ENCODE peak calls at places on chromosome 6, in ten cellular contexts. X is endothelial cell of umbilical vein, Y is heart right ventricle, I is left ventricle myocardium inferior, N is Peyer's patch, T is adrenal gland, A is endodermal cell, O is heart left ventricle, K is stomach, G is transverse colon. E is an unnamed sample. For H3K4me1, the result is how much of the 10 kb centered on the place peaks cover.

GRCh38 chr6:109008951-109009760 is 85.5 kb downstream of the SESN1 start:
- DNase-seq in X (peak), Y (peak), I (peak), N (peak), T (peak), A (peak), O (peak), K (peak), G (peak), E (peak)

GRCh38 chr6:11272491-11273192 is 40.2 kb upstream of the NEDD9 start:
- DNase-seq in X (no peak), Y (no peak), I (no peak), N (no peak), T (no peak), A (no peak), O (no peak), K (no peak), G (no peak), E (no peak)

GRCh38 chr6:170165085-170165484 is 125.8 kb downstream of the DLL1 start:
- DNase-seq in X (no peak), Y (peak), I (peak), N (no peak), T (peak), A (peak), O (peak), K (no peak), G (no peak), E (no peak)

GRCh38 chr6:26097268-26097875 is 10.1 kb downstream of the HFE start:
- DNase-seq in X (peak), Y (peak), I (no peak), N (peak), T (peak), A (peak), O (peak), K (peak), G (peak), E (peak)

GRCh38 chr6:154229796-154230195 is 126.8 kb downstream of the IPCEF1 start:
- DNase-seq in X (no peak), Y (no peak), I (no peak), N (no peak), T (no peak), A (no peak), O (no peak), K (no peak), G (no peak), E (no peak)

GRCh38 chr6:45163952-45164766 is 164.0 kb upstream of the RUNX2 start:
- DNase-seq in X (no peak), Y (no peak), I (no peak), N (no peak), T (no peak), A (no peak), O (no peak), K (no peak), G (no peak), E (no peak)

GRCh38 chr6:424741-425417 is 33.3 kb downstream of the IRF4 start:
- DNase-seq in X (no peak), Y (no peak), I (no peak), N (no peak), T (no peak), A (no peak), O (no peak), K (no peak), G (no peak), E (no peak)

GRCh38 chr6:124056884-124057283 is 253.2 kb downstream of the NKAIN2 start:
- DNase-seq in X (no peak), Y (no peak), I (no peak), N (no peak), T (no peak), A (no peak), O (no peak), K (no peak), G (no peak), E (no peak)

GRCh38 chr6:135280375-135281136 is 99.4 kb downstream of the MYB start:
- DNase-seq in X (peak), Y (no peak), I (no peak), N (no peak), T (no peak), A (no peak), O (no peak), K (no peak), G (no peak), E (no peak)

GRCh38 chr6:158686311-158686710 is 36.5 kb downstream of the SYTL3 start:
- DNase-seq in X (no peak), Y (no peak), I (no peak), N (no peak), T (no peak), A (no peak), O (no peak), K (no peak), G (no peak), E (no peak)

GRCh38 chr6:144104898-144105487 is 9.6 kb upstream of the SF3B5 start:
- DNase-seq in X (peak), Y (peak), I (no peak), N (no peak), T (no peak), A (no peak), O (peak), K (no peak), G (no peak), E (peak)

GRCh38 chr6:85685713-85686112 is 43.0 kb upstream of the SYNCRIP start:
- DNase-seq in X (no peak), Y (no peak), I (no peak), N (no peak), T (no peak), A (no peak), O (no peak), K (no peak), G (no peak), E (no peak)

GRCh38 chr6:44272999-44273566 is 2.8 kb downstream of the TMEM151B start:
- DNase-seq in X (no peak), Y (no peak), I (no peak), N (no peak), T (no peak), A (no peak), O (no peak), K (no peak), G (no peak), E (no peak)

GRCh38 chr6:16140607-16141006 is 11.7 kb downstream of the MYLIP start:
- DNase-seq in X (no peak), Y (no peak), I (no peak), N (no peak), T (no peak), A (no peak), O (no peak), K (no peak), G (no peak), E (no peak)

GRCh38 chr6:167825759-167826229 is 917 bp upstream of the AFDN start:
- DNase-seq in X (no peak), Y (peak), I (peak), N (peak), T (peak), A (peak), O (no peak), K (peak), G (peak), E (peak)

GRCh38 chr6:89518352-89519055 is 85.6 kb downstream of the ANKRD6 start:
- DNase-seq in X (no peak), Y (no peak), I (no peak), N (no peak), T (no peak), A (no peak), O (no peak), K (no peak), G (no peak), E (no peak)

GRCh38 chr6:27375613-27376079 is 12.9 kb upstream of the ZNF391 start:
- DNase-seq in X (no peak), Y (no peak), I (no peak), N (no peak), T (no peak), A (peak), O (no peak), K (no peak), G (no peak), E (no peak)

GRCh38 chr6:146544783-146545182 is 1.1 kb downstream of the RAB32 start:
- DNase-seq in X (peak), Y (no peak), I (no peak), N (no peak), T (no peak), A (peak), O (no peak), K (no peak), G (no peak), E (no peak)

GRCh38 chr6:84641076-84641475 is 123.3 kb downstream of the TBX18 start:
- DNase-seq in X (peak), Y (no peak), I (peak), N (no peak), T (no peak), A (no peak), O (no peak), K (no peak), G (no peak), E (no peak)

GRCh38 chr6:159874475-159874874 is 16.3 kb upstream of the MAS1 start:
- DNase-seq in X (no peak), Y (peak), I (peak), N (no peak), T (peak), A (no peak), O (peak), K (peak), G (no peak), E (no peak)

GRCh38 chr6:15536201-15536955 is 126.5 kb downstream of the DTNBP1 start:
- DNase-seq in X (no peak), Y (peak), I (no peak), N (no peak), T (no peak), A (no peak), O (no peak), K (no peak), G (no peak), E (no peak)

GRCh38 chr6:44926556-44926955 is 401.6 kb upstream of the RUNX2 start:
- DNase-seq in X (no peak), Y (no peak), I (no peak), N (no peak), T (no peak), A (no peak), O (no peak), K (no peak), G (no peak), E (no peak)

GRCh38 chr6:67916389-67916788 is 718.7 kb upstream of the ADGRB3 start:
- DNase-seq in X (no peak), Y (no peak), I (no peak), N (no peak), T (no peak), A (no peak), O (no peak), K (no peak), G (no peak), E (no peak)

GRCh38 chr6:132007474-132008190 is 56.5 kb upstream of the CCN2 start:
- DNase-seq in X (no peak), Y (no peak), I (no peak), N (no peak), T (no peak), A (no peak), O (no peak), K (no peak), G (no peak), E (no peak)

GRCh38 chr6:11534561-11534960 is 3.0 kb upstream of the TMEM170B start:
- DNase-seq in X (no peak), Y (no peak), I (no peak), N (no peak), T (no peak), A (no peak), O (no peak), K (no peak), G (no peak), E (no peak)

GRCh38 chr6:71197267-71197666 is 91.3 kb upstream of the OGFRL1 start:
- DNase-seq in X (no peak), Y (no peak), I (no peak), N (no peak), T (no peak), A (no peak), O (no peak), K (no peak), G (no peak), E (no peak)

GRCh38 chr6:145629478-145629877 is 105.8 kb downstream of the EPM2A start:
- DNase-seq in X (no peak), Y (no peak), I (no peak), N (no peak), T (no peak), A (no peak), O (no peak), K (no peak), G (no peak), E (no peak)

GRCh38 chr6:147067184-147067583 is 137.0 kb upstream of the STXBP5 start:
- DNase-seq in X (no peak), Y (no peak), I (no peak), N (no peak), T (no peak), A (no peak), O (no peak), K (no peak), G (no peak), E (no peak)

GRCh38 chr6:163459007-163459406 is 44.5 kb downstream of the QKI start:
- DNase-seq in X (no peak), Y (no peak), I (no peak), N (no peak), T (no peak), A (no peak), O (no peak), K (no peak), G (no peak), E (no peak)

GRCh38 chr6:148235446-148235845 is 107.2 kb upstream of the SASH1 start:
- DNase-seq in X (no peak), Y (no peak), I (no peak), N (no peak), T (no peak), A (no peak), O (no peak), K (no peak), G (no peak), E (no peak)

GRCh38 chr6:102717737-102718427 is 1324.4 kb downstream of the GRIK2 start:
- DNase-seq in X (no peak), Y (no peak), I (no peak), N (no peak), T (no peak), A (no peak), O (no peak), K (no peak), G (no peak), E (no peak)

GRCh38 chr6:166561766-166562165 is 24.7 kb downstream of the RAMACL start:
- DNase-seq in X (no peak), Y (no peak), I (no peak), N (no peak), T (no peak), A (peak), O (no peak), K (no peak), G (no peak), E (no peak)

GRCh38 chr6:154377726-154378125 is 21.1 kb upstream of the IPCEF1 start:
- DNase-seq in X (no peak), Y (no peak), I (no peak), N (no peak), T (no peak), A (no peak), O (no peak), K (no peak), G (no peak), E (no peak)

GRCh38 chr6:144294016-144294415 is 8.9 kb downstream of the UTRN start:
- DNase-seq in X (peak), Y (no peak), I (no peak), N (no peak), T (no peak), A (no peak), O (no peak), K (no peak), G (no peak), E (no peak)

GRCh38 chr6:127302728-127303675 is 36.3 kb downstream of the RNF146 start:
- DNase-seq in X (peak), Y (peak), I (no peak), N (peak), T (peak), A (no peak), O (no peak), K (peak), G (peak), E (peak)

GRCh38 chr6:127022297-127022696 is 96.2 kb upstream of the RSPO3 start:
- DNase-seq in X (no peak), Y (no peak), I (no peak), N (no peak), T (peak), A (no peak), O (no peak), K (peak), G (peak), E (peak)

GRCh38 chr6:133646021-133646682 is 242.8 kb upstream of the TCF21 start:
- DNase-seq in X (no peak), Y (no peak), I (no peak), N (no peak), T (no peak), A (no peak), O (no peak), K (no peak), G (no peak), E (no peak)

GRCh38 chr6:149503858-149504257 is 19.0 kb upstream of the ZC3H12D start:
- DNase-seq in X (no peak), Y (no peak), I (no peak), N (no peak), T (no peak), A (no peak), O (no peak), K (no peak), G (no peak), E (no peak)

GRCh38 chr6:162249907-162250642 is 477.5 kb downstream of the PRKN start:
- DNase-seq in X (no peak), Y (no peak), I (no peak), N (no peak), T (no peak), A (no peak), O (no peak), K (no peak), G (no peak), E (no peak)

GRCh38 chr6:162245831-162246230 is 481.7 kb downstream of the PRKN start:
- DNase-seq in X (no peak), Y (no peak), I (no peak), N (no peak), T (no peak), A (no peak), O (no peak), K (no peak), G (no peak), E (no peak)

GRCh38 chr6:162251257-162251656 is 476.3 kb downstream of the PRKN start:
- DNase-seq in X (no peak), Y (no peak), I (no peak), N (no peak), T (no peak), A (peak), O (no peak), K (no peak), G (no peak), E (no peak)
- H3K4me1 ChIP-seq in X (under half), Y (under half), I (under half), N (under half), T (under half), A (under half), O (under half), K (under half), G (under half), E (under half)

GRCh38 chr6:50380409-50381105 is 330.8 kb upstream of the DEFB112 start:
- DNase-seq in X (no peak), Y (no peak), I (no peak), N (no peak), T (no peak), A (no peak), O (no peak), K (no peak), G (no peak), E (no peak)
- H3K4me3 ChIP-seq in X (no peak), Y (no peak), I (no peak), N (no peak), T (no peak), A (no peak), O (no peak), K (peak), G (no peak), E (no peak)

GRCh38 chr6:36033935-36034334 is 6.3 kb downstream of the MAPK14 start:
- DNase-seq in X (no peak), Y (no peak), I (no peak), N (no peak), T (no peak), A (no peak), O (no peak), K (no peak), G (no peak), E (no peak)

GRCh38 chr6:36032245-36032644 is 4.6 kb downstream of the MAPK14 start:
- DNase-seq in X (no peak), Y (no peak), I (no peak), N (no peak), T (no peak), A (no peak), O (no peak), K (no peak), G (no peak), E (no peak)

GRCh38 chr6:36038120-36038876 is 10.7 kb downstream of the MAPK14 start:
- DNase-seq in X (peak), Y (no peak), I (no peak), N (no peak), T (no peak), A (no peak), O (no peak), K (no peak), G (no peak), E (no peak)

GRCh38 chr6:36039113-36039512 is 11.5 kb downstream of the MAPK14 start:
- DNase-seq in X (peak), Y (no peak), I (no peak), N (no peak), T (no peak), A (no peak), O (no peak), K (no peak), G (no peak), E (no peak)

GRCh38 chr6:36035240-36035639 is 7.6 kb downstream of the MAPK14 start:
- DNase-seq in X (no peak), Y (no peak), I (no peak), N (no peak), T (no peak), A (no peak), O (no peak), K (no peak), G (no peak), E (no peak)
- H3K4me1 ChIP-seq in X (under half), Y (under half), I (half or more), N (half or more), T (half or more), A (under half), O (under half), K (half or more), G (half or more), E (under half)

GRCh38 chr6:96898241-96898851 is 655 bp upstream of the NDUFAF4 start:
- DNase-seq in X (peak), Y (no peak), I (no peak), N (no peak), T (no peak), A (no peak), O (no peak), K (no peak), G (no peak), E (no peak)

GRCh38 chr6:96897396-96898240 is at the start of gene NDUFAF4:
- DNase-seq in X (peak), Y (peak), I (peak), N (peak), T (peak), A (peak), O (peak), K (peak), G (peak), E (peak)

GRCh38 chr6:96900873-96901272 is 3.2 kb upstream of the NDUFAF4 start:
- DNase-seq in X (no peak), Y (no peak), I (no peak), N (no peak), T (no peak), A (no peak), O (no peak), K (no peak), G (no peak), E (no peak)

GRCh38 chr6:96899599-96899998 is 1.9 kb upstream of the NDUFAF4 start:
- DNase-seq in X (no peak), Y (no peak), I (no peak), N (no peak), T (no peak), A (no peak), O (no peak), K (no peak), G (no peak), E (no peak)

DNA sequence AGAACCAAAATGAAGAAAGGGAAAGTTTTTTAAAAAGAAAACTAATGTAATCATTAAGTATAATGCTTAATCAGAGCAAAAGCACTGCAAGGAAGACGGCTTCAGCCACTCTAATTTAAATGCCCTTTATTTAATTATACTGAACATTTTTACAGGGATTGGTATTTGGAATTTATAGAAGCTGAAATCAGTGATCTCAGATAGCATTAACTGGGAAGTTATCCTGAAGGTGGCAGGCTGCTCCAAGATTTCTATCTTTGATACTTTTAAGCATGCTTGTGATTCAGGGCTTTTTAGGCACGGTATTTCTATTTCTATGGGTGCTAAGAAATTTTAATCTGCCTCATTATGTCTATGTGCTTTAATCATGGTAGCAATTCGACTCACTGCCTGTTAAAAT is 1.3 kb upstream of the NDUFAF4 start:
- DNase-seq in X (peak), Y (peak), I (no peak), N (no peak), T (peak), A (no peak), O (no peak), K (no peak), G (peak), E (no peak)
- H3K4me3 ChIP-seq in X (no peak), Y (no peak), I (peak), N (no peak), T (no peak), A (no peak), O (peak), K (no peak), G (peak), E (no peak)

GRCh38 chr6:129660346-129660676 is 49.7 kb downstream of the ARHGAP18 start:
- DNase-seq in X (no peak), Y (no peak), I (no peak), N (no peak), T (no peak), A (no peak), O (no peak), K (no peak), G (no peak), E (no peak)
- H3K4me1 ChIP-seq in X (under half), Y (under half), I (under half), N (half or more), T (half or more), A (under half), O (under half), K (under half), G (under half), E (under half)

DNA sequence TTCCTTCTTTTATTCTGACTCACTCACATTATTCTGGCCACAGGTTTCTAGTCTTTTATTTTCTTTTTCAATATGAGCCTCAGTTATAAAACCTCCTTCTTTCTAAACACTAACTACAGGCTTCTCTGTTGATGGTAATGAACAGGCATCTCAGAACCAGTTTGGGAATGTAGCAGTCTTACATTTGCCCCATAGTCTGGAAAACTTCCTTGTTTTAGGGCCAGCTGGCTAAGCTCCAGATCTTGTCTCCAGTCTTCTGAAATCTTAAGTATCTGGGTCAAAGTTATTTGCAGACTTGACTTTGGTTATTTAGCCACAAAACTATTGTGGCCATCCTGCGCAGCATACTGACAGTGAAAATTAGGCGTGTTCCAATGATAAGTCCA is 97.1 kb upstream of the MAN1A1 start:
- DNase-seq in X (no peak), Y (peak), I (no peak), N (no peak), T (peak), A (no peak), O (peak), K (peak), G (peak), E (no peak)
- H3K4me3 ChIP-seq in X (no peak), Y (no peak), I (no peak), N (no peak), T (no peak), A (no peak), O (no peak), K (no peak), G (no peak), E (no peak)

GRCh38 chr6:117495425-117495824 is 13.0 kb downstream of the DCBLD1 start:
- DNase-seq in X (no peak), Y (no peak), I (no peak), N (no peak), T (no peak), A (no peak), O (no peak), K (no peak), G (no peak), E (no peak)
- H3K4me1 ChIP-seq in X (half or more), Y (under half), I (under half), N (under half), T (under half), A (under half), O (under half), K (under half), G (under half), E (under half)